ENCODE peak calls at places on chromosomes 2 and 18, in eight cellular contexts. R, K, J, F, L, A, W and E are unnamed samples.

GRCh38 chr2:46077522-46078062 is 219.6 kb upstream of the EPAS1 start:
- DNase-seq in L (no peak), J (no peak), K (no peak), W (no peak), A (no peak), F (no peak), R (no peak), E (no peak)

GRCh38 chr18:77136871-77137665 is 4.5 kb upstream of the MBP start:
- DNase-seq in L (no peak), A (no peak), J (no peak), R (no peak), F (no peak), K (no peak), W (no peak), E (no peak)

GRCh38 chr2:170843656-170844055 is 27.0 kb downstream of the GAD1 start:
- DNase-seq in F (no peak), J (no peak), K (peak), L (no peak), A (no peak), R (peak), W (no peak), E (no peak)

GRCh38 chr2:29228276-29228675 is 113.1 kb downstream of the CLIP4 start:
- DNase-seq in W (no peak), A (no peak), L (no peak), R (peak), K (peak), J (no peak), F (no peak), E (no peak)

GRCh38 chr2:5803547-5803946 is 111.4 kb downstream of the SOX11 start:
- DNase-seq in A (no peak), R (no peak), W (no peak), K (peak), J (no peak), L (no peak), F (no peak), E (no peak)

GRCh38 chr18:76955529-76956170 is 133.3 kb downstream of the ZNF236 start:
- DNase-seq in W (no peak), K (no peak), R (no peak), A (no peak), L (no peak), F (no peak), J (peak), E (no peak)

GRCh38 chr2:108927936-108928659 is 60.9 kb downstream of the EDAR start:
- DNase-seq in A (peak), J (peak), R (peak), F (no peak), W (no peak), K (peak), L (no peak), E (no peak)

GRCh38 chr2:127228102-127228501 is 8.0 kb upstream of the CYP27C1 start:
- DNase-seq in K (peak), A (no peak), W (no peak), J (no peak), F (no peak), L (no peak), R (peak), E (no peak)

GRCh38 chr2:208122248-208122647 is 2.1 kb downstream of the CRYGD start:
- DNase-seq in J (no peak), R (no peak), W (no peak), F (no peak), A (no peak), L (no peak), K (no peak), E (no peak)

GRCh38 chr2:139694327-139694726 is 914.1 kb upstream of the NXPH2 start:
- DNase-seq in R (no peak), L (no peak), F (no peak), J (no peak), W (no peak), A (no peak), K (no peak), E (no peak)

GRCh38 chr2:102664439-102665042 is 45.2 kb downstream of the SLC9A2 start:
- DNase-seq in W (no peak), R (peak), F (peak), K (peak), J (no peak), L (no peak), A (peak), E (no peak)

GRCh38 chr2:124888431-124888830 is 863.3 kb downstream of the CNTNAP5 start:
- DNase-seq in K (peak), A (no peak), J (no peak), F (no peak), R (no peak), W (no peak), L (no peak), E (no peak)

GRCh38 chr18:37900281-37900680 is 334.7 kb upstream of the CELF4 start:
- DNase-seq in K (no peak), W (no peak), L (no peak), R (no peak), F (no peak), A (no peak), J (no peak), E (no peak)

GRCh38 chr2:120389036-120389391 is 43.1 kb downstream of the INHBB start:
- DNase-seq in J (peak), W (peak), K (no peak), F (no peak), R (no peak), A (no peak), L (peak), E (no peak)

GRCh38 chr2:146818122-146818521 is 1026.7 kb upstream of the ACVR2A start:
- DNase-seq in L (no peak), J (no peak), W (no peak), A (no peak), K (peak), F (peak), R (peak), E (no peak)

GRCh38 chr2:128803222-128803621 is 484.6 kb upstream of the HS6ST1 start:
- DNase-seq in R (no peak), W (no peak), K (no peak), A (no peak), F (no peak), J (no peak), L (no peak), E (no peak)

GRCh38 chr18:8963876-8964275 is 138.6 kb upstream of the NDUFV2 start:
- DNase-seq in W (no peak), K (peak), F (no peak), L (no peak), A (no peak), R (no peak), J (no peak), E (no peak)

GRCh38 chr2:78739282-78739681 is 286.2 kb upstream of the REG3G start:
- DNase-seq in A (no peak), R (no peak), W (no peak), F (no peak), J (no peak), K (no peak), L (no peak), E (no peak)

GRCh38 chr2:164599954-164600589 is 21.2 kb downstream of the GRB14 start:
- DNase-seq in J (peak), L (no peak), K (peak), A (peak), W (no peak), F (peak), R (peak), E (no peak)

GRCh38 chr2:195458936-195459335 is 198.1 kb upstream of the SLC39A10 start:
- DNase-seq in W (no peak), L (no peak), R (no peak), K (no peak), F (no peak), J (no peak), A (no peak), E (no peak)

GRCh38 chr2:174615951-174616436 is 18.4 kb upstream of the WIPF1 start:
- DNase-seq in K (peak), R (peak), A (no peak), F (peak), L (no peak), J (no peak), W (no peak), E (no peak)

GRCh38 chr2:165239230-165239629 is at the start of gene SCN2A:
- DNase-seq in W (no peak), F (peak), A (peak), J (no peak), R (peak), L (no peak), K (peak), E (no peak)

GRCh38 chr2:235538989-235539388 is 45.1 kb downstream of the AGAP1 start:
- DNase-seq in K (no peak), F (no peak), W (no peak), A (no peak), R (no peak), J (no peak), L (no peak), E (no peak)

GRCh38 chr2:3344897-3345296 is 32.7 kb downstream of the EIPR1 start:
- DNase-seq in L (no peak), F (no peak), J (no peak), K (no peak), A (no peak), R (no peak), W (no peak), E (no peak)

GRCh38 chr2:127347734-127348392 is 39.9 kb downstream of the MAP3K2 start:
- DNase-seq in A (peak), R (no peak), F (no peak), L (no peak), J (no peak), W (no peak), K (no peak), E (no peak)

GRCh38 chr2:120943403-120944034 is 207.9 kb downstream of the GLI2 start:
- DNase-seq in K (no peak), W (no peak), R (no peak), F (peak), A (no peak), L (no peak), J (no peak), E (no peak)

GRCh38 chr2:121491566-121491965 is 39.1 kb upstream of the RNU4ATAC start:
- DNase-seq in L (no peak), J (no peak), W (no peak), K (no peak), A (no peak), F (no peak), R (no peak), E (no peak)

GRCh38 chr18:54612237-54612636 is 21.2 kb downstream of the DYNAP start:
- DNase-seq in K (no peak), F (peak), L (no peak), W (no peak), J (no peak), R (peak), A (no peak), E (no peak)

GRCh38 chr2:229296016-229296415 is 24.9 kb upstream of the PID1 start:
- DNase-seq in W (no peak), L (no peak), A (no peak), J (no peak), R (peak), F (no peak), K (no peak), E (no peak)

GRCh38 chr2:145654746-145655145 is 1134.8 kb upstream of the ZEB2 start:
- DNase-seq in J (no peak), R (peak), L (no peak), F (no peak), A (no peak), K (peak), W (no peak), E (no peak)

GRCh38 chr18:32018331-32019250 is at the start of gene RNF125:
- DNase-seq in W (peak), R (peak), A (peak), K (peak), J (peak), F (peak), L (peak), E (peak)

GRCh38 chr18:50879302-50880107 is 587 bp downstream of the ME2 start:
- DNase-seq in K (peak), A (no peak), R (peak), L (no peak), J (peak), F (no peak), W (peak), E (no peak)

GRCh38 chr2:66440011-66440542 is 5.2 kb downstream of the MEIS1 start:
- DNase-seq in F (no peak), J (no peak), K (no peak), W (peak), R (peak), A (no peak), L (no peak), E (no peak)

GRCh38 chr2:33153008-33153407 is 206.3 kb downstream of the LTBP1 start:
- DNase-seq in J (no peak), K (peak), L (no peak), A (no peak), W (no peak), R (peak), F (peak), E (no peak)

GRCh38 chr18:27430595-27430994 is 245.5 kb upstream of the CHST9 start:
- DNase-seq in L (no peak), A (no peak), J (no peak), R (no peak), K (no peak), W (no peak), F (no peak), E (no peak)

GRCh38 chr2:224576098-224576715 is 9.0 kb downstream of the CUL3 start:
- DNase-seq in J (no peak), K (peak), F (no peak), R (no peak), L (no peak), W (no peak), A (no peak), E (no peak)

DNA sequence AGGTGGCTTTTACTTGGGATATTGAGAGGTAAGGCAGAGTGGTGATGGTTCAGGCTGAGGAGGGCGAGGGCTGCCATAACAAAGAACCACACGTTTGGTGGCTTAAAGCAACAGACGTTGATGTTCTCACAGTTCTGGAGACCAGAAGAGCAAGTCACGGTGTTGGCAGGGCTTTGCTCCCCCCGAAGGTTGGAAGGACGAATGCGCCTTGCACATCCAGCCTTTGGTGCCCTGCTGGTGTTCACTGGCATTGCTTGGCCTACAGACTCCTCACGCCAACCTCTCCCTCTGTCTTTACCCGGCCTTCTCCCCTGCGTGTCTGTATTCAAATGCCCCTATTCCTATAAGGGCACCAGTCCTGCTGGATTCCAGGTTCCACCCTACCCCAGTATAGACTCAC is 125.4 kb downstream of the TPO start:
- DNase-seq in A (no peak), L (no peak), W (no peak), K (no peak), R (peak), F (no peak), J (no peak), E (no peak)
- TF ChIP-seq CTCF in A (no peak), L (peak), W (no peak), K (peak), R (peak), F (peak), J (no peak), E (no peak)

GRCh38 chr2:22126978-22127377 is 1003.2 kb downstream of the TDRD15 start:
- DNase-seq in A (no peak), L (no peak), R (no peak), J (no peak), K (no peak), W (no peak), F (no peak), E (no peak)

GRCh38 chr2:22124003-22124402 is 1000.2 kb downstream of the TDRD15 start:
- DNase-seq in W (no peak), R (no peak), F (no peak), A (no peak), K (no peak), L (no peak), J (no peak), E (no peak)
- TF ChIP-seq CTCF in W (no peak), R (no peak), F (no peak), A (no peak), K (no peak), L (no peak), J (no peak), E (no peak)

GRCh38 chr2:177392373-177393246 is at the start of gene AGPS:
- DNase-seq in K (peak), J (peak), A (peak), F (no peak), L (peak), R (peak), W (peak), E (peak)
- TF ChIP-seq CTCF in K (no peak), J (peak), A (no peak), F (no peak), L (no peak), R (no peak), W (peak), E (no peak)

GRCh38 chr2:147855977-147856376 is 11.1 kb downstream of the ACVR2A start:
- DNase-seq in R (no peak), W (no peak), A (no peak), J (no peak), F (no peak), L (no peak), K (no peak), E (no peak)
- TF ChIP-seq CTCF in R (no peak), W (no peak), A (no peak), J (no peak), F (no peak), L (no peak), K (no peak), E (no peak)

GRCh38 chr18:3151379-3152264 is 68.1 kb downstream of the MYOM1 start:
- DNase-seq in R (peak), A (peak), F (no peak), L (no peak), J (no peak), W (no peak), K (peak), E (no peak)
- TF ChIP-seq CTCF in R (peak), A (peak), F (peak), L (peak), J (peak), W (peak), K (peak), E (peak)